ENCODE peak calls at places on chromosomes 1 and 21, in six cellular contexts. One of them, this sample, is unnamed.

GRCh38 chr1:198056255-198056654 is 100.5 kb upstream of the NEK7 start:
- DNase-seq in cardiac fibroblast: no peak
- DNase-seq in fibroblast of lung: no peak
- DNase-seq in mammary epithelial cell: no peak
- DNase-seq in psoas muscle: no peak
- DNase-seq in HFFc6: no peak
- DNase-seq in this sample: no peak

GRCh38 chr1:204132718-204133117 is 19.1 kb downstream of the ETNK2 start:
- DNase-seq in cardiac fibroblast: no peak
- DNase-seq in fibroblast of lung: no peak
- DNase-seq in mammary epithelial cell: no peak
- DNase-seq in psoas muscle: no peak
- DNase-seq in HFFc6: no peak
- DNase-seq in this sample: no peak

GRCh38 chr1:36883315-36883949 is 150.9 kb downstream of the GRIK3 start:
- DNase-seq in cardiac fibroblast: no peak
- DNase-seq in fibroblast of lung: no peak
- DNase-seq in mammary epithelial cell: no peak
- DNase-seq in psoas muscle: no peak
- DNase-seq in HFFc6: no peak
- DNase-seq in this sample: peak

GRCh38 chr1:154765970-154766369 is 104.1 kb downstream of the KCNN3 start:
- DNase-seq in cardiac fibroblast: peak
- DNase-seq in fibroblast of lung: peak
- DNase-seq in mammary epithelial cell: no peak
- DNase-seq in psoas muscle: no peak
- DNase-seq in HFFc6: peak
- DNase-seq in this sample: no peak

GRCh38 chr1:159705911-159706270 is 8.5 kb downstream of the CRP start:
- DNase-seq in cardiac fibroblast: no peak
- DNase-seq in fibroblast of lung: no peak
- DNase-seq in mammary epithelial cell: no peak
- DNase-seq in psoas muscle: no peak
- DNase-seq in HFFc6: no peak
- DNase-seq in this sample: no peak

GRCh38 chr1:212981025-212981495 is 30.7 kb downstream of the VASH2 start:
- DNase-seq in cardiac fibroblast: peak
- DNase-seq in fibroblast of lung: no peak
- DNase-seq in mammary epithelial cell: no peak
- DNase-seq in psoas muscle: peak
- DNase-seq in HFFc6: no peak
- DNase-seq in this sample: no peak

GRCh38 chr1:10814954-10815862 is 18.8 kb upstream of the CASZ1 start:
- DNase-seq in cardiac fibroblast: no peak
- DNase-seq in fibroblast of lung: no peak
- DNase-seq in mammary epithelial cell: no peak
- DNase-seq in psoas muscle: peak
- DNase-seq in HFFc6: no peak
- DNase-seq in this sample: no peak

GRCh38 chr1:202890392-202890791 is 1.4 kb upstream of the RABIF start:
- DNase-seq in cardiac fibroblast: no peak
- DNase-seq in fibroblast of lung: no peak
- DNase-seq in mammary epithelial cell: no peak
- DNase-seq in psoas muscle: no peak
- DNase-seq in HFFc6: peak
- DNase-seq in this sample: no peak

DNA sequence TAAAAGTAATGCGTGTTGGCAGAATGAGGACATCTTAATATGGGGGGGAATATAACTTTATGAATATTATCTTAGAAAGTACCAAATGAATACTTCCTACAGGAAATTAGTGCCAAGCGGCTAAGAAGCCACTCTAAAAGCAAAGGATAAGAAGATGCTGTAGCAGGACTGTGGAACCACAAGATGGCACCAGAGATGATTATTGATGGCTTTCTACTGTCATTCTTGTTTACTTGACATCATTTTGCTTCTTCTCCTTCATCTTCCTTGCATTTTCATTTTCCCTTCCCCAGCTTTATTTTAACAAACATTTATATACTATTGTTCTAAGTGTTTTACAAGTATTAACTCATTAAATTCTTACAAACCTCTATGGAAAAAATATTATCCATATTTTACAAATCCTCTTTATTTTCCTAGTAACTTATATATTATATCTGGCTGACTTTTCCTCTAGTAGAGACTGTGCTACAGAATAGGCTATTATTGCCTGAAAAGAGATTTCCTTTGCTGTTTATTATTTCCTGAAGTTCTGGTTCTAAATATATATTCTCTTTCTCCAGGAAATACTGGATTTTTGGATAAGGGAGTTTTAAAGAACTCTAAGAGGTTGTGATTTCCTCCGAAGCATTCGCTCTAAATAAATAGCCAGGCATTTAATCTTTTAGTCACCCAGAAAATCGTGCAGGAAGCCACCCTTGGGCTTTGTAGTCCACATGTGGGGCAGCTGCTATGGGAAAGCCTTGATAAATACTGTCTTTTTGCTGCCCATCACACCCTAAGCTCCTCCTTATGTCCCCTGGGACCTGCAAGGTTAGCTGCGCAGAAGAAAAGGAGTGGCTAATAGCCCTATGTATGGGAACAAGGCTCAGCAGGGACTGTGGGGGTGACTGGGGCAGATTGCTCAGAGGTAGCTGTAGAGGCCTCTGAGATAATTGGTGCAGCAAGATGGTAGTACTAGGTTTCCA is 69.8 kb downstream of the TPR start:
- DNase-seq in cardiac fibroblast: peak
- DNase-seq in fibroblast of lung: peak
- DNase-seq in mammary epithelial cell: peak
- DNase-seq in psoas muscle: no peak
- DNase-seq in HFFc6: peak
- DNase-seq in this sample: no peak
- TF ChIP-seq CTCF in cardiac fibroblast: peak
- TF ChIP-seq CTCF in fibroblast of lung: peak
- TF ChIP-seq CTCF in mammary epithelial cell: peak
- TF ChIP-seq CTCF in psoas muscle: peak
- TF ChIP-seq CTCF in HFFc6: peak
- TF ChIP-seq CTCF in this sample: peak

GRCh38 chr21:43829161-43829560 is 35.9 kb upstream of the AGPAT3 start:
- DNase-seq in cardiac fibroblast: no peak
- DNase-seq in fibroblast of lung: no peak
- DNase-seq in mammary epithelial cell: no peak
- DNase-seq in psoas muscle: no peak
- DNase-seq in HFFc6: no peak
- DNase-seq in this sample: no peak

GRCh38 chr21:43827015-43827611 is 37.7 kb downstream of the RRP1 start:
- DNase-seq in cardiac fibroblast: peak
- DNase-seq in fibroblast of lung: peak
- DNase-seq in mammary epithelial cell: peak
- DNase-seq in psoas muscle: peak
- DNase-seq in HFFc6: peak
- DNase-seq in this sample: no peak

GRCh38 chr21:43832648-43833047 is 32.4 kb upstream of the AGPAT3 start:
- DNase-seq in cardiac fibroblast: no peak
- DNase-seq in fibroblast of lung: no peak
- DNase-seq in mammary epithelial cell: no peak
- DNase-seq in psoas muscle: no peak
- DNase-seq in HFFc6: no peak
- DNase-seq in this sample: no peak

GRCh38 chr21:43832158-43832550 is 32.9 kb upstream of the AGPAT3 start:
- DNase-seq in cardiac fibroblast: no peak
- DNase-seq in fibroblast of lung: no peak
- DNase-seq in mammary epithelial cell: no peak
- DNase-seq in psoas muscle: no peak
- DNase-seq in HFFc6: no peak
- DNase-seq in this sample: no peak

GRCh38 chr21:43829575-43830119 is 35.4 kb upstream of the AGPAT3 start:
- DNase-seq in cardiac fibroblast: no peak
- DNase-seq in fibroblast of lung: no peak
- DNase-seq in mammary epithelial cell: no peak
- DNase-seq in psoas muscle: no peak
- DNase-seq in HFFc6: no peak
- DNase-seq in this sample: no peak
- TF ChIP-seq CTCF in cardiac fibroblast: peak
- TF ChIP-seq CTCF in fibroblast of lung: peak
- TF ChIP-seq CTCF in mammary epithelial cell: peak
- TF ChIP-seq CTCF in psoas muscle: no peak
- TF ChIP-seq CTCF in HFFc6: no peak
- TF ChIP-seq CTCF in this sample: no peak

GRCh38 chr1:15957221-15958090 is 18.4 kb downstream of the ZBTB17 start:
- DNase-seq in cardiac fibroblast: no peak
- DNase-seq in fibroblast of lung: no peak
- DNase-seq in mammary epithelial cell: no peak
- DNase-seq in psoas muscle: no peak
- DNase-seq in HFFc6: no peak
- DNase-seq in this sample: no peak

GRCh38 chr1:15959424-15959823 is 16.5 kb downstream of the ZBTB17 start:
- DNase-seq in cardiac fibroblast: no peak
- DNase-seq in fibroblast of lung: no peak
- DNase-seq in mammary epithelial cell: no peak
- DNase-seq in psoas muscle: no peak
- DNase-seq in HFFc6: no peak
- DNase-seq in this sample: no peak

GRCh38 chr1:15959847-15960446 is 16.0 kb downstream of the ZBTB17 start:
- DNase-seq in cardiac fibroblast: no peak
- DNase-seq in fibroblast of lung: no peak
- DNase-seq in mammary epithelial cell: no peak
- DNase-seq in psoas muscle: no peak
- DNase-seq in HFFc6: no peak
- DNase-seq in this sample: no peak

GRCh38 chr1:15958111-15958510 is 17.8 kb downstream of the ZBTB17 start:
- DNase-seq in cardiac fibroblast: no peak
- DNase-seq in fibroblast of lung: no peak
- DNase-seq in mammary epithelial cell: no peak
- DNase-seq in psoas muscle: no peak
- DNase-seq in HFFc6: no peak
- DNase-seq in this sample: no peak

DNA sequence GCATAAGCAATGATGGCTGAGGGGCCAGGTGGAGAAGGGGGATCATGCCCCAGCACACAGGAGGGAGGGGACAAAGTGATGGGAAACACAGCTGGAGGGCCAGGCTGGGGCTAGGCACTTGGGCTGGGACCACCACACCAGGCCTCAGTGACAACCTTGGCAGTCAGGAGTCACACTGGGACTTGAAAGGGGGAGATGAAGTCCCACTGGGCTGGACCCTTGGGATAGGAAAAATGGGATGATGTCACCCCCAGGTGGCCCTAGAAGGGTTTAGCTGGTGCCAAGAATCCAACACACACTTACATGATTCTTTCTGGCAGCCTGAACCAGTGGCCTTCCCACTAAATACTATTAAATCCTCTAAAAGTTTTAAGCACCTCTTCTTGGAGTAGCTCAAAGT is 17.1 kb downstream of the ZBTB17 start:
- DNase-seq in cardiac fibroblast: peak
- DNase-seq in fibroblast of lung: no peak
- DNase-seq in mammary epithelial cell: no peak
- DNase-seq in psoas muscle: no peak
- DNase-seq in HFFc6: no peak
- DNase-seq in this sample: no peak
- TF ChIP-seq CTCF in cardiac fibroblast: no peak
- TF ChIP-seq CTCF in fibroblast of lung: no peak
- TF ChIP-seq CTCF in mammary epithelial cell: peak
- TF ChIP-seq CTCF in psoas muscle: no peak
- TF ChIP-seq CTCF in HFFc6: no peak
- TF ChIP-seq CTCF in this sample: peak

DNA sequence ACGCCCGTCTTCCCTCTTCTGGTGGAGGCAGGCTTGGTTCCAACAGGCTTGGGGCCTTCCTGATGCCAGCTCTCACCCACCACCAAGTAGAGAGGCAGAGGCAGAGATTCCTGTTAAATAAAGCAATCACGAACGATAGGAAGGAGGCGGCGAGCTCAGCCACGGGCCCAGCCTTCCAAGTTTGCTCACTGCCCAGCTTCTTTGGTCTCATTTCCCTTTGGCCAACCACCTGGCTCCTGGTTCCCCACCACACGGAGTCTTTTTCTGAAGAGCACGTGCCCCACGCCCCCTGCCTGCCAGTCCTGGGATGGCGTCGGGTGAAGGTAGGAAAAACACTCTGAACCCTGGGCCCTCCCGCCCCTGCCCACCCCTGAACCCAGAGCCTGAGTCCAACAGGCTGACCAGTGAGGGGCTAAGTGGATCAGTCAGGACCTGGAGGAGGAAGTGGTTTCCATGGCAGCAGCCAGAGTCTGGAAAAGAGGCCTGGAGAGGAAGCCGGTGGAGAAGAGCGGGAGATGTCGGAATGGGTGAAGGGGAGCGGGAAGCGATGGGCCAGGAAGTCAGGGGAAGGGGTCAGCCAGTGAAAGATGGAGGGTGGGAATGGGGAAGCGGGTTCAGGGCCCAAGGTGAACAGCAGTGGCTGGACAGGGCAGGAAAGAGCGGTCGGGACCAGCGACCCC is 158.2 kb upstream of the KLHDC7A start:
- DNase-seq in cardiac fibroblast: no peak
- DNase-seq in fibroblast of lung: no peak
- DNase-seq in mammary epithelial cell: no peak
- DNase-seq in psoas muscle: no peak
- DNase-seq in HFFc6: no peak
- DNase-seq in this sample: no peak
- TF ChIP-seq CTCF in cardiac fibroblast: no peak
- TF ChIP-seq CTCF in fibroblast of lung: no peak
- TF ChIP-seq CTCF in mammary epithelial cell: no peak
- TF ChIP-seq CTCF in psoas muscle: no peak
- TF ChIP-seq CTCF in HFFc6: peak
- TF ChIP-seq CTCF in this sample: no peak

DNA sequence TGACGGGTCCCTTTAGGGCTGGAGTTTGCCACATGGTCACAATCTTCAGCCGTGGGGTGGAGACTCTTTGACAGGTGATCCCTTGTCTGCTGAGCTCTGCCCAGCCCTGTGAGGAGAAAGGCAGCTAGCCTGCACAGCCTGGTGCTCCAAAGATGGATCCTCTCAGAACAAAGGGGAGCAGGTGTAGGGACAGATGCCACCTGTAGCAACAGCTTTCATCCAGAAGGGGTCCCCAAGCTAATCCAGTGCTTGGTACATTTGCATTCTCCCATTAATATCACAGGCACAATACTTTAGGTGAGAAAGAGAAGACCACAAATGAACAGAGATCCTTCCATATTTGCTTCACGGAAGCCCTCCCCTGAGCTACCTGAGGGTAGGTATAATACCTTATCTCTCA is 93.2 kb downstream of the CCDC185 start:
- DNase-seq in cardiac fibroblast: no peak
- DNase-seq in fibroblast of lung: no peak
- DNase-seq in mammary epithelial cell: no peak
- DNase-seq in psoas muscle: no peak
- DNase-seq in HFFc6: no peak
- DNase-seq in this sample: no peak
- TF ChIP-seq CTCF in cardiac fibroblast: peak
- TF ChIP-seq CTCF in fibroblast of lung: no peak
- TF ChIP-seq CTCF in mammary epithelial cell: peak
- TF ChIP-seq CTCF in psoas muscle: no peak
- TF ChIP-seq CTCF in HFFc6: peak
- TF ChIP-seq CTCF in this sample: no peak

This sample was measured in osteocyte.